ENCODE peak calls at places on chromosome 15, in nine cellular contexts. One of them, this sample, is unnamed.
A peak's percentile ranks its signal among the peaks of the same experiment; 100 is the strongest.

GRCh38 chr15:53807500-53807899 is 48.0 kb upstream of the WDR72 start:
- DNase-seq in breast epithelium: no peak
- DNase-seq in NCI-H774: no peak
- DNase-seq in T-helper 1 cell: no peak
- DNase-seq in GM20000: no peak
- DNase-seq in HTR-8/SVneo: no peak
- DNase-seq in kidney glomerular epithelial cell: no peak
- DNase-seq in RPMI7951: no peak
- DNase-seq in AG08396: no peak
- DNase-seq in this sample: no peak

GRCh38 chr15:98682992-98683701 is 34.8 kb downstream of the IGF1R start:
- DNase-seq in T-helper 1 cell: no peak
- DNase-seq in GM20000: no peak
- DNase-seq in NCI-H774: no peak
- DNase-seq in kidney glomerular epithelial cell: no peak
- DNase-seq in AG08396: peak; percentile 20
- DNase-seq in breast epithelium: no peak
- DNase-seq in RPMI7951: no peak
- DNase-seq in HTR-8/SVneo: no peak
- DNase-seq in this sample: no peak

GRCh38 chr15:92655178-92655995 is at the start of gene FAM174B:
- DNase-seq in NCI-H774: peak; percentile 55
- DNase-seq in breast epithelium: no peak
- DNase-seq in RPMI7951: no peak
- DNase-seq in AG08396: no peak
- DNase-seq in kidney glomerular epithelial cell: no peak
- DNase-seq in GM20000: peak; percentile 83
- DNase-seq in HTR-8/SVneo: no peak
- DNase-seq in T-helper 1 cell: no peak
- DNase-seq in this sample: no peak

GRCh38 chr15:60118146-60118545 is 114.0 kb downstream of the FOXB1 start:
- DNase-seq in AG08396: no peak
- DNase-seq in breast epithelium: no peak
- DNase-seq in HTR-8/SVneo: no peak
- DNase-seq in T-helper 1 cell: no peak
- DNase-seq in NCI-H774: no peak
- DNase-seq in RPMI7951: no peak
- DNase-seq in GM20000: no peak
- DNase-seq in kidney glomerular epithelial cell: no peak
- DNase-seq in this sample: no peak

GRCh38 chr15:73990250-73991005 is 1.7 kb downstream of the STOML1 start:
- DNase-seq in T-helper 1 cell: no peak
- DNase-seq in kidney glomerular epithelial cell: no peak
- DNase-seq in GM20000: no peak
- DNase-seq in AG08396: no peak
- DNase-seq in HTR-8/SVneo: no peak
- DNase-seq in breast epithelium: no peak
- DNase-seq in NCI-H774: no peak
- DNase-seq in RPMI7951: no peak
- DNase-seq in this sample: no peak

GRCh38 chr15:36501063-36501678 is 78.3 kb upstream of the CDIN1 start:
- DNase-seq in GM20000: peak; percentile 30
- DNase-seq in breast epithelium: no peak
- DNase-seq in AG08396: peak; percentile 35
- DNase-seq in kidney glomerular epithelial cell: peak; percentile 77
- DNase-seq in T-helper 1 cell: no peak
- DNase-seq in HTR-8/SVneo: peak; percentile 41
- DNase-seq in RPMI7951: peak; percentile 85
- DNase-seq in NCI-H774: peak; percentile 77
- DNase-seq in this sample: peak; percentile 92

GRCh38 chr15:92936138-92936537 is 36.0 kb downstream of the CHD2 start:
- DNase-seq in NCI-H774: no peak
- DNase-seq in GM20000: no peak
- DNase-seq in T-helper 1 cell: no peak
- DNase-seq in kidney glomerular epithelial cell: no peak
- DNase-seq in RPMI7951: no peak
- DNase-seq in breast epithelium: no peak
- DNase-seq in HTR-8/SVneo: no peak
- DNase-seq in AG08396: no peak
- DNase-seq in this sample: no peak

GRCh38 chr15:38557855-38558713 is 6.5 kb downstream of the RASGRP1 start:
- DNase-seq in kidney glomerular epithelial cell: no peak
- DNase-seq in T-helper 1 cell: no peak
- DNase-seq in breast epithelium: no peak
- DNase-seq in HTR-8/SVneo: no peak
- DNase-seq in AG08396: no peak
- DNase-seq in NCI-H774: no peak
- DNase-seq in RPMI7951: no peak
- DNase-seq in GM20000: no peak
- DNase-seq in this sample: no peak

GRCh38 chr15:69143756-69144436 is 16.5 kb upstream of the GLCE start:
- DNase-seq in GM20000: no peak
- DNase-seq in RPMI7951: no peak
- DNase-seq in HTR-8/SVneo: no peak
- DNase-seq in AG08396: no peak
- DNase-seq in kidney glomerular epithelial cell: no peak
- DNase-seq in breast epithelium: no peak
- DNase-seq in NCI-H774: peak; percentile 83
- DNase-seq in T-helper 1 cell: no peak
- DNase-seq in this sample: no peak

GRCh38 chr15:73081321-73081958 is 29.2 kb downstream of the NEO1 start:
- DNase-seq in GM20000: peak; percentile 10
- DNase-seq in AG08396: peak; percentile 20
- DNase-seq in RPMI7951: peak; percentile 63
- DNase-seq in breast epithelium: no peak
- DNase-seq in NCI-H774: peak; percentile 53
- DNase-seq in HTR-8/SVneo: peak; percentile 31
- DNase-seq in kidney glomerular epithelial cell: peak; percentile 6
- DNase-seq in T-helper 1 cell: no peak
- DNase-seq in this sample: peak; percentile 81

GRCh38 chr15:78991476-78991875 is 46.6 kb upstream of the CTSH start:
- DNase-seq in kidney glomerular epithelial cell: no peak
- DNase-seq in NCI-H774: no peak
- DNase-seq in breast epithelium: no peak
- DNase-seq in GM20000: no peak
- DNase-seq in HTR-8/SVneo: no peak
- DNase-seq in T-helper 1 cell: no peak
- DNase-seq in AG08396: no peak
- DNase-seq in RPMI7951: no peak
- DNase-seq in this sample: no peak

GRCh38 chr15:35741881-35742280 is 195.9 kb upstream of the DPH6 start:
- DNase-seq in breast epithelium: no peak
- DNase-seq in RPMI7951: no peak
- DNase-seq in NCI-H774: no peak
- DNase-seq in AG08396: no peak
- DNase-seq in kidney glomerular epithelial cell: no peak
- DNase-seq in GM20000: no peak
- DNase-seq in T-helper 1 cell: no peak
- DNase-seq in HTR-8/SVneo: no peak
- DNase-seq in this sample: no peak

GRCh38 chr15:94456246-94456645 is 224.9 kb downstream of the MCTP2 start:
- DNase-seq in GM20000: no peak
- DNase-seq in NCI-H774: no peak
- DNase-seq in T-helper 1 cell: no peak
- DNase-seq in AG08396: no peak
- DNase-seq in RPMI7951: peak; percentile 35
- DNase-seq in breast epithelium: no peak
- DNase-seq in kidney glomerular epithelial cell: no peak
- DNase-seq in HTR-8/SVneo: no peak
- DNase-seq in this sample: no peak